ENCODE peak calls at places on chromosomes 11 and 22, in six cellular contexts. Z is PC-9; H is left ventricle myocardium inferior; X is breast epithelium; V is CD8-positive, alpha-beta T cell; E is astrocyte. D is an unnamed sample.

GRCh38 chr11:44622190-44622650 is 56.8 kb downstream of the CD82 start:
- DNase-seq in Z (no peak), H (no peak), X (peak; percentile 6), V (no peak), E (no peak), D (no peak)

GRCh38 chr11:116431842-116432241 is 340.9 kb downstream of the BUD13 start:
- DNase-seq in Z (no peak), H (no peak), X (no peak), V (no peak), E (no peak), D (no peak)

GRCh38 chr11:132784441-132784840 is 747.9 kb downstream of the OPCML start:
- DNase-seq in Z (no peak), H (no peak), X (no peak), V (no peak), E (peak; percentile 75), D (peak; percentile 11)

GRCh38 chr11:6205366-6205765 is at the start of gene C11orf42:
- DNase-seq in Z (no peak), H (no peak), X (no peak), V (no peak), E (no peak), D (no peak)

GRCh38 chr11:6817668-6818067 is 18.2 kb upstream of the OR6A2 start:
- DNase-seq in Z (peak; percentile 4), H (no peak), X (no peak), V (no peak), E (no peak), D (no peak)

GRCh38 chr11:45082744-45083543 is 63.5 kb upstream of the PRDM11 start:
- DNase-seq in Z (no peak), H (no peak), X (no peak), V (no peak), E (no peak), D (no peak)

GRCh38 chr11:1882265-1883238 is 9.1 kb downstream of the PRR33 start:
- DNase-seq in Z (peak; percentile 71), H (peak; percentile 88), X (peak; percentile 57), V (peak; percentile 71), E (peak; percentile 19), D (no peak)

GRCh38 chr11:27239305-27239942 is 123.6 kb downstream of the CCDC34 start:
- DNase-seq in Z (no peak), H (peak; percentile 21), X (no peak), V (no peak), E (peak; percentile 99), D (no peak)

GRCh38 chr11:10485646-10486045 is 30.6 kb downstream of the AMPD3 start:
- DNase-seq in Z (no peak), H (no peak), X (no peak), V (no peak), E (no peak), D (no peak)

GRCh38 chr22:30947821-30948454 is 20.6 kb downstream of the MORC2 start:
- DNase-seq in Z (no peak), H (no peak), X (no peak), V (no peak), E (peak; percentile 23), D (peak; percentile 62)

GRCh38 chr11:44791546-44791945 is 64.8 kb downstream of the TSPAN18 start:
- DNase-seq in Z (no peak), H (no peak), X (no peak), V (no peak), E (no peak), D (no peak)

GRCh38 chr11:77095551-77096490 is 6.8 kb upstream of the OMP start:
- DNase-seq in Z (no peak), H (peak; percentile 10), X (no peak), V (no peak), E (no peak), D (no peak)

GRCh38 chr22:41828516-41828915 is 4.4 kb upstream of the SREBF2 start:
- DNase-seq in Z (no peak), H (no peak), X (no peak), V (no peak), E (no peak), D (no peak)

GRCh38 chr11:110092577-110093406 is at the start of gene ZC3H12C:
- DNase-seq in Z (peak; percentile 89), H (peak; percentile 81), X (peak; percentile 75), V (no peak), E (peak; percentile 79), D (peak; percentile 80)

GRCh38 chr11:124745835-124746620 is 6.0 kb downstream of the VSIG2 start:
- DNase-seq in Z (peak; percentile 23), H (no peak), X (no peak), V (no peak), E (no peak), D (no peak)

GRCh38 chr22:47370448-47371262 is 608.2 kb downstream of the TBC1D22A start:
- DNase-seq in Z (no peak), H (no peak), X (no peak), V (no peak), E (no peak), D (no peak)

GRCh38 chr22:46043339-46043738 is 66.4 kb upstream of the WNT7B start:
- DNase-seq in Z (no peak), H (no peak), X (no peak), V (no peak), E (no peak), D (no peak)

GRCh38 chr22:29457730-29458129 is 19.3 kb downstream of the RFPL1 start:
- DNase-seq in Z (no peak), H (no peak), X (no peak), V (no peak), E (peak; percentile 31), D (peak; percentile 35)

GRCh38 chr11:118162846-118163245 is 10.2 kb upstream of the SCN4B start:
- DNase-seq in Z (no peak), H (no peak), X (no peak), V (no peak), E (no peak), D (no peak)

GRCh38 chr11:73629907-73630306 is 16.5 kb upstream of the PLEKHB1 start:
- DNase-seq in Z (no peak), H (no peak), X (no peak), V (no peak), E (no peak), D (no peak)

GRCh38 chr11:78371221-78371899 is 46.3 kb downstream of the GAB2 start:
- DNase-seq in Z (no peak), H (no peak), X (no peak), V (no peak), E (no peak), D (no peak)

GRCh38 chr22:33853200-33854097 is 66.8 kb downstream of the LARGE1 start:
- DNase-seq in Z (peak; percentile 68), H (peak; percentile 60), X (peak; percentile 66), V (no peak), E (peak; percentile 77), D (peak; percentile 19)

GRCh38 chr11:63920126-63920869 is 3.3 kb upstream of the RCOR2 start:
- DNase-seq in Z (peak; percentile 49), H (peak; percentile 90), X (no peak), V (no peak), E (no peak), D (no peak)

GRCh38 chr11:111069076-111069475 is 176.4 kb upstream of the POU2AF2 start:
- DNase-seq in Z (no peak), H (no peak), X (no peak), V (no peak), E (peak; percentile 23), D (peak; percentile 22)

GRCh38 chr11:96219981-96220623 is 122.9 kb downstream of the MAML2 start:
- DNase-seq in Z (no peak), H (no peak), X (no peak), V (no peak), E (no peak), D (no peak)

GRCh38 chr11:2725367-2726300 is 25.8 kb upstream of the KCNQ1OT1 start:
- DNase-seq in Z (no peak), H (peak; percentile 74), X (no peak), V (no peak), E (peak; percentile 32), D (no peak)

GRCh38 chr22:23787910-23788309 is 1.1 kb downstream of the SMARCB1 start:
- DNase-seq in Z (no peak), H (no peak), X (no peak), V (no peak), E (no peak), D (no peak)

GRCh38 chr11:101844608-101845007 is 70.2 kb upstream of the CEP126 start:
- DNase-seq in Z (no peak), H (no peak), X (no peak), V (no peak), E (no peak), D (no peak)

GRCh38 chr22:37485714-37486223 is 415 bp downstream of the MFNG start:
- DNase-seq in Z (no peak), H (no peak), X (no peak), V (no peak), E (no peak), D (no peak)
- H3K4me1 ChIP-seq in Z (no peaks in the 10 kb centered on the region), H (peaks cover 53% of the 10 kb centered on the region), X (peaks cover 5% of the 10 kb centered on the region), V (peaks cover 65% of the 10 kb centered on the region), E (peaks cover 9% of the 10 kb centered on the region), D (no peaks in the 10 kb centered on the region)

GRCh38 chr11:30046211-30046945 is 29.5 kb upstream of the KCNA4 start:
- DNase-seq in Z (no peak), H (no peak), X (no peak), V (no peak), E (no peak), D (no peak)

GRCh38 chr11:30045144-30045543 is 28.3 kb upstream of the KCNA4 start:
- DNase-seq in Z (no peak), H (no peak), X (no peak), V (no peak), E (no peak), D (no peak)

DNA sequence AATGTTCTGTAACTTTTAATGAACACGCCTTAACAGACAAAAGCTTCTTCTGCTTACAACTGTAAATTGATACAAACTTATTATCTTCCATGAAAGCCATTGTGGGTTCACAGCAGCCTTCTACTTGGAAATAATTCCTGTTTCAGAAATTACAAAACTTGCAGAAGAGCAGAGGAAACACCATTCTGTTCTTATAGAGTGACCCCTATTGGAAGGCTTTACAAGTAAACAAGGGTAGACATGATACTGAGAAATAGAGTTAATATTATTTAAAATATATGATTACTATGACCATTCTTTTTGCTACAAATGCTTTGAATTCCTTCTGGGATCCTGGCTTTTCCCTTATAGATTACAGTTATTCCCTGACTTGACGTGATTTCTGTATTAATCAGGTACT is 32.4 kb upstream of the KCNA4 start:
- DNase-seq in Z (no peak), H (no peak), X (no peak), V (no peak), E (no peak), D (no peak)
- TF ChIP-seq CTCF in Z (no peak), H (peak; percentile 48), X (no peak), V (no peak), E (no peak), D (no peak)

DNA sequence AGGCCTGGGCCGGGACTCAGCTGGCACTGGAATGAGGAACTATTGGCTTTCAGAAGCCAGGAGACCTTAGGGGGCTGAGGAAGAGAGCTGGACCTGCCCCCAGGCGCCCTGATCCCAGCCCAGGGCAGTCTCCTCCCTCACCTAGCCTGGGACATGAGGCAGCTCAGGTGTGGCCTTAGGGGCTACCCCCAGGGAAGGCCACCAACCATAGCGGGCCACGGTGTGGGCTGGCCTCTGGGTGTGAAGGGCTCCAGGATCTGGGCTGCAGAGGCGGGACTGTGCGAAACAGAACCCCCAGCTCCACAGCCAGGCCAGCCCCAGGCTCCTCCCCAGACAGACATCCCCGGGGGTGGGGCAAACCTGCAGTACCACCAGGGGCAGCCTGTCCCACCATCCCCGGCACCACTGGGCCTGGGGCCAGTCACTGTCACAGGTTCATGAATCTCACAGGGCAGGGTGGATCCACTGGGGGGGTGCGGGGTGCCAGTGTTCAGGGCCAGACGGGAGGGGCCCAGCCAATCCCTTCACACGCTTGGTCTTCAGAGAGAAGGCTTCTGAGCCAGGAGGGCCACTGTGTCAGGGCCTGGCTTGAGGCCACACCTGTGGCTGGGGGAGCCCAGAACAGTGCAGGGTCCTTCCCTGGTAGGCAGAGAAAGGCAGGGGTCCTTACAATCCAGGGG is 3.5 kb downstream of the PLXNB2 start:
- DNase-seq in Z (peak; percentile 95), H (no peak), X (no peak), V (no peak), E (no peak), D (no peak)
- H3K27ac ChIP-seq in Z (peak overlapping the region; percentile 92), H (peak overlapping the region; percentile 95), X (peak overlapping the region; percentile 98), V (no peak overlapping the region), E (peak overlapping the region; percentile 50), D (peak overlapping the region; percentile 77)

GRCh38 chr22:49004484-49005399 is 822.9 kb downstream of the BRD1 start:
- DNase-seq in Z (no peak), H (no peak), X (no peak), V (no peak), E (no peak), D (no peak)
- H3K4me1 ChIP-seq in Z (no peaks in the 10 kb centered on the region), H (no peaks in the 10 kb centered on the region), X (no peaks in the 10 kb centered on the region), V (no peaks in the 10 kb centered on the region), E (no peaks in the 10 kb centered on the region), D (no peaks in the 10 kb centered on the region)

D was measured in foreskin keratinocyte.